ENCODE peak calls at places on chromosomes 4 and X, in five cellular contexts. One of them, this sample, is unnamed.

GRCh38 chrX:71067727-71068051 is 445 bp downstream of the SNX12 start:
- DNase-seq in psoas muscle: no peak
- DNase-seq in BJ: no peak
- DNase-seq in HFF-Myc: no peak
- DNase-seq in foreskin keratinocyte: no peak
- DNase-seq in this sample: no peak

GRCh38 chrX:16445166-16445752 is 204.7 kb upstream of the S100G start:
- DNase-seq in BJ: no peak
- DNase-seq in HFF-Myc: no peak
- DNase-seq in foreskin keratinocyte: no peak
- DNase-seq in psoas muscle: no peak
- DNase-seq in this sample: no peak

GRCh38 chrX:150227873-150228272 is 135.2 kb upstream of the MAMLD1 start:
- DNase-seq in BJ: no peak
- DNase-seq in psoas muscle: no peak
- DNase-seq in foreskin keratinocyte: no peak
- DNase-seq in HFF-Myc: no peak
- DNase-seq in this sample: no peak

GRCh38 chrX:134622056-134622812 is 36.0 kb downstream of the PLAC1 start:
- DNase-seq in foreskin keratinocyte: peak
- DNase-seq in BJ: no peak
- DNase-seq in HFF-Myc: peak
- DNase-seq in psoas muscle: no peak
- DNase-seq in this sample: no peak

GRCh38 chr4:43133566-43133965 is 241.1 kb downstream of the GRXCR1 start:
- DNase-seq in BJ: no peak
- DNase-seq in HFF-Myc: no peak
- DNase-seq in psoas muscle: no peak
- DNase-seq in foreskin keratinocyte: peak
- DNase-seq in this sample: no peak

GRCh38 chrX:137031517-137032377 is 2.0 kb downstream of the GPR101 start:
- DNase-seq in HFF-Myc: peak
- DNase-seq in BJ: no peak
- DNase-seq in psoas muscle: peak
- DNase-seq in foreskin keratinocyte: peak
- DNase-seq in this sample: no peak

GRCh38 chrX:20265221-20265725 is 1.4 kb downstream of the RPS6KA3 start:
- DNase-seq in psoas muscle: peak
- DNase-seq in HFF-Myc: no peak
- DNase-seq in foreskin keratinocyte: no peak
- DNase-seq in BJ: peak
- DNase-seq in this sample: peak

GRCh38 chrX:10619311-10620015 is 922 bp downstream of the MID1 start:
- DNase-seq in HFF-Myc: no peak
- DNase-seq in foreskin keratinocyte: no peak
- DNase-seq in psoas muscle: no peak
- DNase-seq in BJ: no peak
- DNase-seq in this sample: no peak

GRCh38 chr4:183163135-183163534 is 64.1 kb downstream of the WWC2 start:
- DNase-seq in BJ: no peak
- DNase-seq in psoas muscle: no peak
- DNase-seq in foreskin keratinocyte: no peak
- DNase-seq in HFF-Myc: no peak
- DNase-seq in this sample: no peak

GRCh38 chr4:11765849-11766453 is 337.3 kb upstream of the HS3ST1 start:
- DNase-seq in BJ: no peak
- DNase-seq in foreskin keratinocyte: peak
- DNase-seq in HFF-Myc: peak
- DNase-seq in psoas muscle: no peak
- DNase-seq in this sample: no peak

GRCh38 chrX:17605676-17606075 is 131.6 kb upstream of the SCML1 start:
- DNase-seq in foreskin keratinocyte: no peak
- DNase-seq in BJ: no peak
- DNase-seq in psoas muscle: no peak
- DNase-seq in HFF-Myc: no peak
- DNase-seq in this sample: no peak

GRCh38 chrX:149682031-149682430 is 29.8 kb upstream of the MAGEA11 start:
- DNase-seq in HFF-Myc: no peak
- DNase-seq in BJ: no peak
- DNase-seq in psoas muscle: no peak
- DNase-seq in foreskin keratinocyte: no peak
- DNase-seq in this sample: no peak

GRCh38 chrX:129693343-129693742 is 38.6 kb upstream of the APLN start:
- DNase-seq in BJ: no peak
- DNase-seq in foreskin keratinocyte: no peak
- DNase-seq in psoas muscle: no peak
- DNase-seq in HFF-Myc: no peak
- DNase-seq in this sample: no peak

GRCh38 chr4:128358231-128358902 is 70.8 kb upstream of the PGRMC2 start:
- DNase-seq in foreskin keratinocyte: peak
- DNase-seq in psoas muscle: no peak
- DNase-seq in HFF-Myc: peak
- DNase-seq in BJ: peak
- DNase-seq in this sample: no peak

GRCh38 chrX:32948130-32948529 is 263.2 kb downstream of the DMD start:
- DNase-seq in psoas muscle: no peak
- DNase-seq in foreskin keratinocyte: no peak
- DNase-seq in BJ: no peak
- DNase-seq in HFF-Myc: no peak
- DNase-seq in this sample: no peak

GRCh38 chr4:143616771-143617170 is 83.7 kb downstream of the FREM3 start:
- DNase-seq in foreskin keratinocyte: peak
- DNase-seq in psoas muscle: no peak
- DNase-seq in HFF-Myc: peak
- DNase-seq in BJ: peak
- DNase-seq in this sample: no peak

GRCh38 chrX:100368167-100368566 is 41.9 kb downstream of the PCDH19 start:
- DNase-seq in BJ: no peak
- DNase-seq in psoas muscle: no peak
- DNase-seq in foreskin keratinocyte: no peak
- DNase-seq in HFF-Myc: no peak
- DNase-seq in this sample: no peak

GRCh38 chr4:80255374-80256095 is 10.9 kb upstream of the FGF5 start:
- DNase-seq in foreskin keratinocyte: no peak
- DNase-seq in psoas muscle: no peak
- DNase-seq in BJ: peak
- DNase-seq in HFF-Myc: no peak
- DNase-seq in this sample: no peak

GRCh38 chr4:81635128-81635527 is 163.4 kb upstream of the RASGEF1B start:
- DNase-seq in BJ: no peak
- DNase-seq in psoas muscle: no peak
- DNase-seq in HFF-Myc: no peak
- DNase-seq in foreskin keratinocyte: no peak
- DNase-seq in this sample: no peak

GRCh38 chr4:145183023-145183422 is 2.6 kb upstream of the OTUD4 start:
- DNase-seq in HFF-Myc: no peak
- DNase-seq in foreskin keratinocyte: peak
- DNase-seq in BJ: no peak
- DNase-seq in psoas muscle: no peak
- DNase-seq in this sample: no peak

GRCh38 chr4:6625256-6625655 is 15.2 kb upstream of the MRFAP1 start:
- DNase-seq in BJ: no peak
- DNase-seq in HFF-Myc: no peak
- DNase-seq in psoas muscle: no peak
- DNase-seq in foreskin keratinocyte: no peak
- DNase-seq in this sample: no peak

GRCh38 chr4:84938316-84938715 is 28.2 kb downstream of the WDFY3 start:
- DNase-seq in BJ: peak
- DNase-seq in psoas muscle: no peak
- DNase-seq in foreskin keratinocyte: peak
- DNase-seq in HFF-Myc: no peak
- DNase-seq in this sample: no peak

GRCh38 chr4:77433102-77433733 is 172.4 kb upstream of the CXCL13 start:
- DNase-seq in foreskin keratinocyte: peak
- DNase-seq in psoas muscle: no peak
- DNase-seq in BJ: no peak
- DNase-seq in HFF-Myc: peak
- DNase-seq in this sample: no peak

GRCh38 chr4:95256108-95256835 is 292.5 kb downstream of the UNC5C start:
- DNase-seq in foreskin keratinocyte: no peak
- DNase-seq in BJ: no peak
- DNase-seq in HFF-Myc: no peak
- DNase-seq in psoas muscle: no peak
- DNase-seq in this sample: no peak

GRCh38 chr4:78532046-78532445 is 19.5 kb upstream of the ANXA3 start:
- DNase-seq in psoas muscle: no peak
- DNase-seq in HFF-Myc: no peak
- DNase-seq in BJ: no peak
- DNase-seq in foreskin keratinocyte: no peak
- DNase-seq in this sample: no peak

GRCh38 chr4:70969076-70969475 is 24.4 kb upstream of the DCK start:
- DNase-seq in HFF-Myc: no peak
- DNase-seq in psoas muscle: no peak
- DNase-seq in foreskin keratinocyte: peak
- DNase-seq in BJ: no peak
- DNase-seq in this sample: no peak

GRCh38 chrX:133273180-133273579 is 55.0 kb upstream of the TFDP3 start:
- DNase-seq in BJ: no peak
- DNase-seq in HFF-Myc: no peak
- DNase-seq in psoas muscle: no peak
- DNase-seq in foreskin keratinocyte: no peak
- DNase-seq in this sample: no peak
- TF ChIP-seq CTCF in BJ: no peak
- TF ChIP-seq CTCF in HFF-Myc: no peak
- TF ChIP-seq CTCF in psoas muscle: no peak
- TF ChIP-seq CTCF in foreskin keratinocyte: no peak
- TF ChIP-seq CTCF in this sample: no peak

DNA sequence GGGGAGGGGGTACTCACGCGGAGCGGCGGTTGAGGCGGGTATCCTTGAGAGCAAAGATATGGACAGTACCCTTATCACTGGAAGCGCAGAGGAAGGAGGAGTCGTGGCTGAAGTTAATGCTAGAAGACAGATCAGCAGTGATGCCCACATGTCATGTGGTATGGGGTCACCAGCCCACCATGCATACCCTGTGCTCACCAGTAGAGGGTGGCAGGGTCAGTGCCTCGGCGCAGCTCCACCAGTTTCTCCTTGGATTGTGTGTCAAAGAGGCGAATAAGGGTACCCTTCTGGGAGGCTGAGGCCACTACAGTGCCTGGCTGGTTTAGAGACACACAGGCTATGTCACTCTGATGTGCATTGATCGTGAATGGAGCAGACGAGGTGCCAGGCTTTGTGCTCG is 1.5 kb upstream of the PRAF2 start:
- DNase-seq in psoas muscle: no peak
- DNase-seq in BJ: no peak
- DNase-seq in HFF-Myc: no peak
- DNase-seq in foreskin keratinocyte: no peak
- DNase-seq in this sample: no peak
- TF ChIP-seq CTCF in psoas muscle: no peak
- TF ChIP-seq CTCF in BJ: no peak
- TF ChIP-seq CTCF in HFF-Myc: no peak
- TF ChIP-seq CTCF in foreskin keratinocyte: no peak
- TF ChIP-seq CTCF in this sample: no peak

GRCh38 chrX:139475432-139475831 is 55.1 kb upstream of the F9 start:
- DNase-seq in foreskin keratinocyte: no peak
- DNase-seq in psoas muscle: no peak
- DNase-seq in BJ: no peak
- DNase-seq in HFF-Myc: no peak
- DNase-seq in this sample: no peak
- TF ChIP-seq CTCF in foreskin keratinocyte: no peak
- TF ChIP-seq CTCF in psoas muscle: no peak
- TF ChIP-seq CTCF in BJ: no peak
- TF ChIP-seq CTCF in HFF-Myc: no peak
- TF ChIP-seq CTCF in this sample: no peak

DNA sequence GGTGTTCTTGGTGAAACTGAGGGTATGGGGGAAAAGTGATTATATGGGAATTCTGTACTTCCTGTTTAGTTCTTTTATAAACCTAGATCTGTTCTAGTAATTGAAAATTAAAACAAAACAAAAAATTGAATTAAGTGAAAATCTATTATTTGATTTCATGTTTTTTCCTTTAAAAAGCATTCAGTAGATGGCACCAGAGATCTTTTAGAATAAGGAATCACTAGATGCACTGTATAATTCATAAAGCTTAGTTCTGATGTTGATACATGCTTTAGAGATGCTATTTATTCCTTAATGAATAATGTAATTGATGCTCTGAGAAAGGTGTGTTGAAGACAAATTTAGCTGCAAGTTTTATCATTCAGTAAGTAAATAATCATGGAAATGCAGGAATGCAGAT is 87.3 kb downstream of the LCORL start:
- DNase-seq in psoas muscle: no peak
- DNase-seq in BJ: no peak
- DNase-seq in HFF-Myc: no peak
- DNase-seq in foreskin keratinocyte: no peak
- DNase-seq in this sample: no peak
- TF ChIP-seq CTCF in psoas muscle: no peak
- TF ChIP-seq CTCF in BJ: no peak
- TF ChIP-seq CTCF in HFF-Myc: no peak
- TF ChIP-seq CTCF in foreskin keratinocyte: peak
- TF ChIP-seq CTCF in this sample: no peak

This sample was measured in sigmoid colon.